ENCODE peak calls at places on chromosomes 13 and 19, in nine cellular contexts. R is esophagus squamous epithelium, G is psoas muscle, D is IMR-90, U is uterus, F is Peyer's patch, O is tibial artery, M is upper lobe of right lung, X is fibroblast of lung. I is an unnamed sample. For H3K4me1 and H3K9me3, the result is how much of the 10 kb centered on the place peaks cover.

GRCh38 chr19:17311455-17312248 is 2.3 kb downstream of the DDA1 start:
- DNase-seq in O (no peak), X (no peak), G (no peak), F (no peak), U (no peak), R (no peak), M (no peak), D (peak), I (peak)

GRCh38 chr13:27053902-27054595 is 117.6 kb downstream of the USP12 start:
- DNase-seq in O (no peak), M (no peak), F (no peak), X (peak), U (no peak), G (no peak), D (peak), R (no peak), I (no peak)

GRCh38 chr13:64428196-64428595 is 2801.9 kb downstream of the PCDH9 start:
- DNase-seq in X (peak), R (no peak), M (no peak), D (peak), G (no peak), O (no peak), U (no peak), F (no peak), I (no peak)

GRCh38 chr19:47047931-47048399 is 459 bp downstream of the TMEM160 start:
- DNase-seq in U (peak), O (peak), R (peak), M (peak), G (peak), F (peak), D (peak), X (peak), I (peak)

GRCh38 chr13:112943309-112944125 is 25.5 kb upstream of the MCF2L start:
- DNase-seq in G (no peak), O (no peak), M (peak), X (peak), R (no peak), U (no peak), D (peak), F (peak), I (peak)

GRCh38 chr13:77548594-77548993 is 13.1 kb downstream of the SCEL start:
- DNase-seq in G (no peak), X (no peak), D (no peak), O (no peak), U (no peak), R (no peak), F (no peak), M (no peak), I (no peak)

GRCh38 chr13:45269204-45269603 is 68.4 kb upstream of the KCTD4 start:
- DNase-seq in D (peak), U (no peak), F (no peak), X (peak), G (no peak), O (no peak), R (no peak), M (no peak), I (no peak)

GRCh38 chr13:34864650-34865049 is 77.4 kb upstream of the NBEA start:
- DNase-seq in G (no peak), R (no peak), U (peak), D (no peak), F (peak), M (no peak), O (no peak), X (no peak), I (no peak)

GRCh38 chr19:36418287-36419001 is at the start of gene ZFP82:
- DNase-seq in O (peak), F (peak), R (peak), U (peak), M (peak), G (peak), D (peak), X (peak), I (peak)

GRCh38 chr13:111862836-111863815 is 203.8 kb upstream of the SOX1 start:
- DNase-seq in D (no peak), M (no peak), O (peak), X (no peak), U (no peak), F (no peak), R (no peak), G (no peak), I (no peak)

GRCh38 chr19:14519245-14519859 is 1.2 kb upstream of the DNAJB1 start:
- DNase-seq in F (no peak), M (no peak), U (no peak), O (no peak), G (no peak), D (no peak), R (no peak), X (no peak), I (no peak)

GRCh38 chr19:55473613-55474012 is 2.8 kb upstream of the ZNF628 start:
- DNase-seq in X (no peak), F (no peak), M (no peak), G (no peak), R (no peak), U (no peak), D (no peak), O (no peak), I (no peak)

GRCh38 chr13:97539651-97540230 is 105.8 kb downstream of the RAP2A start:
- DNase-seq in X (peak), M (no peak), F (no peak), D (peak), R (no peak), U (no peak), G (no peak), O (no peak), I (no peak)

GRCh38 chr19:13461536-13461935 is 44.7 kb downstream of the CACNA1A start:
- DNase-seq in X (no peak), R (no peak), U (no peak), O (no peak), D (no peak), F (no peak), M (no peak), G (no peak), I (no peak)

GRCh38 chr19:7250057-7250596 is 44.1 kb downstream of the INSR start:
- DNase-seq in U (no peak), R (no peak), G (no peak), M (no peak), F (no peak), O (no peak), X (no peak), D (no peak), I (no peak)

GRCh38 chr19:55676384-55676783 is 1.4 kb downstream of the EPN1 start:
- DNase-seq in M (no peak), U (no peak), X (no peak), G (peak), F (peak), O (no peak), D (peak), R (no peak), I (no peak)

GRCh38 chr19:47109541-47110375 is 3.8 kb downstream of the ZC3H4 start:
- DNase-seq in D (peak), O (no peak), M (no peak), U (peak), F (peak), X (peak), R (no peak), G (no peak), I (no peak)

GRCh38 chr19:40413291-40413994 is at the start of gene PRX:
- DNase-seq in D (no peak), F (no peak), M (no peak), X (no peak), O (no peak), G (no peak), R (no peak), U (no peak), I (no peak)

GRCh38 chr13:46621133-46621532 is 68.2 kb downstream of the LRCH1 start:
- DNase-seq in U (no peak), D (no peak), R (no peak), M (no peak), O (no peak), F (no peak), X (no peak), G (no peak), I (no peak)

GRCh38 chr19:17450264-17451075 is 2.0 kb upstream of the TMEM221 start:
- DNase-seq in G (no peak), X (no peak), R (no peak), M (no peak), D (no peak), F (peak), O (no peak), U (no peak), I (peak)

GRCh38 chr19:4803736-4804695 is 12.5 kb downstream of the FEM1A start:
- DNase-seq in O (no peak), G (peak), X (peak), R (no peak), U (no peak), M (peak), D (peak), F (peak), I (peak)

GRCh38 chr19:35882074-35882832 is 13.9 kb downstream of the APLP1 start:
- DNase-seq in F (no peak), X (peak), D (peak), M (no peak), U (peak), O (no peak), R (no peak), G (no peak), I (no peak)

GRCh38 chr19:41734585-41734984 is 20.7 kb upstream of the CEACAM6 start:
- DNase-seq in M (no peak), X (no peak), D (no peak), U (no peak), G (no peak), O (no peak), F (peak), R (no peak), I (peak)

GRCh38 chr13:74678308-74678958 is 544.2 kb upstream of the KLF12 start:
- DNase-seq in D (no peak), G (no peak), O (no peak), U (no peak), F (no peak), X (no peak), M (no peak), R (no peak), I (no peak)

GRCh38 chr13:30968734-30969335 is 36.4 kb downstream of the TEX26 start:
- DNase-seq in D (peak), R (no peak), F (no peak), U (no peak), M (no peak), O (no peak), X (peak), G (no peak), I (no peak)

GRCh38 chr13:23427342-23428182 is 5.9 kb downstream of the SACS start:
- DNase-seq in U (peak), M (no peak), G (no peak), O (peak), X (peak), D (peak), F (no peak), R (no peak), I (no peak)

GRCh38 chr13:40130871-40131636 is 475.6 kb downstream of the COG6 start:
- DNase-seq in X (peak), R (no peak), M (no peak), D (no peak), G (no peak), O (no peak), F (peak), U (peak), I (no peak)

GRCh38 chr19:34229721-34230120 is 24.6 kb upstream of the GARRE1 start:
- DNase-seq in R (no peak), F (no peak), M (no peak), D (no peak), U (no peak), G (no peak), X (no peak), O (no peak), I (no peak)

GRCh38 chr19:15971217-15971616 is 22.4 kb downstream of the OR10H4 start:
- DNase-seq in D (no peak), X (no peak), R (no peak), F (no peak), M (no peak), O (no peak), U (no peak), G (no peak), I (no peak)

GRCh38 chr13:31441804-31442487 is 242.2 kb downstream of the B3GLCT start:
- DNase-seq in R (no peak), M (no peak), G (peak), F (no peak), O (peak), X (no peak), U (peak), D (no peak), I (no peak)

GRCh38 chr13:65943024-65943423 is 1287.1 kb downstream of the PCDH9 start:
- DNase-seq in O (no peak), D (peak), F (no peak), R (no peak), M (no peak), G (no peak), U (peak), X (peak), I (no peak)

GRCh38 chr13:56909896-56910600 is 230.7 kb upstream of the PRR20A start:
- DNase-seq in F (no peak), U (no peak), O (no peak), X (no peak), D (no peak), M (no peak), R (no peak), G (no peak), I (no peak)

GRCh38 chr13:72696590-72696989 is 30.8 kb downstream of the MZT1 start:
- DNase-seq in G (no peak), O (no peak), R (no peak), M (no peak), F (no peak), X (peak), D (peak), U (no peak), I (no peak)

GRCh38 chr13:44819245-44819644 is 170.0 kb downstream of the NUFIP1 start:
- DNase-seq in M (no peak), D (peak), R (no peak), F (no peak), X (peak), G (no peak), U (no peak), O (no peak), I (peak)

GRCh38 chr13:111950697-111951096 is 116.3 kb upstream of the SOX1 start:
- DNase-seq in O (no peak), U (no peak), F (peak), R (no peak), M (no peak), X (no peak), D (no peak), G (no peak), I (no peak)

GRCh38 chr19:39811064-39811463 is 22.9 kb downstream of the DYRK1B start:
- DNase-seq in M (no peak), X (no peak), F (no peak), G (no peak), R (no peak), O (peak), D (no peak), U (no peak), I (no peak)

DNA sequence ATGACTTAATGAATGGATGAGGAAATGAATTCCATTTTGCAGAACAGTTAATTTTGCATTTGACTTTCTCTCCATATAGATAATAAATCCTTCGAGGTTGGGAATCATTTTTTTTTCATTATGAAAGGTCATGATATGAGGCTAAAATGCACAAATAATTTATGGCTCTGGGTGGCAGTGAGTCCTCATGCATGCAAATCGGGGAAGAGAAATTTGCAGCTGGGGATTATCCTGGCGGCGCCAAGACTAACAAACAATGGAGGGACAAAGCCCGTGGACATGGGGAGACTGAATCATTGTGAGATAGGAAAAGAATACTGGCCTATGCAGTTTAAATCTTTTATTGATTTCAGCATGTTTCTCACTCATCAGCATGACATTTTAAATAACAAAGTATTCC is 102.2 kb downstream of the ERCC5 start:
- DNase-seq in G (no peak), M (no peak), X (peak), F (peak), D (no peak), O (no peak), R (no peak), U (no peak), I (no peak)
- TF ChIP-seq CTCF in G (no peak), M (no peak), X (no peak), F (no peak), D (no peak), O (no peak), R (no peak), U (no peak), I (no peak)

GRCh38 chr13:48184260-48184659 is 48.7 kb upstream of the ITM2B start:
- DNase-seq in F (no peak), O (no peak), D (no peak), R (no peak), U (no peak), G (no peak), M (no peak), X (no peak), I (no peak)
- H3K4me1 ChIP-seq in F (under half), O (under half), D (under half), R (under half), U (under half), G (under half), M (under half), X (under half), I (under half)

GRCh38 chr13:109971745-109972090 is 185.3 kb upstream of the IRS2 start:
- DNase-seq in G (no peak), F (no peak), X (no peak), O (no peak), U (no peak), D (no peak), M (no peak), R (no peak), I (no peak)

GRCh38 chr13:109973279-109973678 is 186.9 kb upstream of the IRS2 start:
- DNase-seq in F (no peak), O (no peak), X (no peak), U (no peak), G (no peak), M (no peak), D (no peak), R (no peak), I (no peak)

GRCh38 chr13:109974354-109974753 is 188.0 kb upstream of the IRS2 start:
- DNase-seq in R (no peak), M (no peak), O (no peak), D (peak), X (peak), F (no peak), U (no peak), G (no peak), I (no peak)

GRCh38 chr13:109968876-109969577 is 182.6 kb upstream of the IRS2 start:
- DNase-seq in G (peak), U (no peak), X (peak), D (no peak), O (no peak), M (no peak), R (no peak), F (no peak), I (no peak)

DNA sequence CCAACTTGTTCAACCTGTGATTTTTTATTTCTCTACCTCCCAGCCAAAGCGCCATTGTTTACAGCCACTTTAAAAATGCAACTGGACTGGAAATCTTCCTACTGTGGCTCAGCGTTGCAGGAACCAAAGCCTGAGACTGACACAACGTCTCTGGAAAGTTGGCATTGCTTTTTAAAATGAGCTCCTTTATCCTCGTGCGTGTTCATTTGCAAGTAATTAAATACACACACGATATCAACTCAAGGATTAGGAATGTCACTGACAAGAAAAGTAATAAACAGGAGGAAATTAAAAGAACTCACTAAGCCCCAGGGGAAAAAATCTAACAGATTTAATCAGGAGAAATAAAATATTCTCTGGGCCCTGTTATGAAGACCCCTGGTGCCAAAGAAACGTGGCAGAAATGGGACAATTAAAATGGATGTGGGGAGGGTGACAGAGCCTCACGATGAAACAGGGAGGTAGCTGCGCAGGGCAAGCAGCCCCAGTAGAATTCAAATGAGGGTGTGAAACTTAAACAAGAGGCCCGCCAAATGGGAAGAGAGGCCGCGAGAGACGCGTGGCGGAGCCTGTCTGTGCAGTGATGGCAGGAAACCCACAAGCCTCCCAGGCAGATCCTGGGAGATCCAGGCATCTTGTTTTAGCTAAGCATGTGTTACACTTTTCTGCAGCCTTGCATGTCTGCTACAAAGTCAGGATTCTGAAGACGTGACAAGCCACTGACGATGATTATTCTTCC is 184.8 kb upstream of the IRS2 start:
- DNase-seq in D (no peak), U (no peak), M (no peak), X (no peak), G (no peak), O (no peak), R (no peak), F (no peak), I (no peak)
- H3K9me3 ChIP-seq in D (under half), U (under half), M (under half), X (under half), G (under half), O (under half), R (under half), F (under half), I (under half)

GRCh38 chr19:2050991-2051770 is at the start of gene MKNK2:
- DNase-seq in U (peak), X (peak), D (peak), M (peak), O (peak), F (peak), G (peak), R (peak), I (peak)
- TF ChIP-seq CTCF in U (peak), X (peak), D (peak), M (peak), O (peak), F (peak), G (peak), R (peak), I (peak)

GRCh38 chr13:33265607-33266006 is 19.9 kb downstream of the STARD13 start:
- DNase-seq in R (no peak), F (no peak), D (no peak), G (no peak), U (no peak), M (no peak), O (no peak), X (no peak), I (no peak)
- H3K4me1 ChIP-seq in R (under half), F (under half), D (under half), G (under half), U (under half), M (half or more), O (under half), X (under half), I (under half)

GRCh38 chr19:51093066-51093465 is 10.4 kb upstream of the KLK14 start:
- DNase-seq in U (no peak), F (no peak), M (no peak), X (no peak), R (no peak), D (no peak), O (no peak), G (no peak), I (no peak)
- H3K9me3 ChIP-seq in U (under half), F (under half), M (under half), X (under half), R (under half), D (under half), O (under half), G (under half), I (under half)

DNA sequence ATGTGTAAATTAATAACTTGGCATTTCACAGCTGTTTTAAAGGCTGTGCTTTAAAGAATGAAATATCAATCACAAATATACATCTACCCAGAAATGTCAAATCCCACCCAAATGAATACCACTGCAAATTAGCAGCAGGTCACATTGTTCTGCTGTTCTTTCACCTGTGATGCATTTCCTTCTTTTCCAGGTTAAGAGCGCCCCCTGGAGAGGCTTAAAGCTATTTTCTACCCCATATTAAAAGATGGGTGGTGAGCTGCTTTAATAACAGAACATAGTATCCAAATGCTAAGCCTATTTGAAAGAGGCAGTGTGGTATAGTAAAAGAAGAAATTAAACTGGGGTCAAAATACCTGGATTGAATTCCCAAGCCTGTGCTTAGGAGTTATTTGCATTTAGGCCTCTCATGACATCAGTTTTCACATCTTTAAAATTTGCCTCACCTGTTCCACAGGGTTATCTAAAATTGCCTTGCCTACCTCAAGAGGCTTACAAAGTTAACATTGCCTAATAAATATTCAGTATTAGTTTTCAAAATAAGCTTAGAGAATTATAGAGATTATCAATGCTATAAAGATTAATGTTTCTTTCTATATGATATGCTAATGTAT is 396.9 kb upstream of the SLITRK5 start:
- DNase-seq in R (no peak), X (peak), U (no peak), F (peak), O (no peak), G (no peak), D (peak), M (no peak), I (peak)
- TF ChIP-seq CTCF in R (peak), X (peak), U (no peak), F (no peak), O (no peak), G (peak), D (peak), M (peak), I (peak)

GRCh38 chr19:18499055-18499775 is 22.7 kb downstream of the ELL start:
- DNase-seq in M (no peak), G (no peak), D (no peak), X (no peak), U (no peak), O (no peak), R (no peak), F (no peak), I (no peak)
- H3K4me1 ChIP-seq in M (half or more), G (half or more), D (under half), X (under half), U (under half), O (half or more), R (half or more), F (half or more), I (under half)

I was measured in Caco-2.